ENCODE peak calls at places on chromosomes 6 and 20, in nine cellular contexts. One of them, this sample, is unnamed.

GRCh38 chr6:90044833-90045337 is 150.6 kb downstream of the GJA10 start:
- DNase-seq in mesenchymal stem cell: peak; percentile 53
- DNase-seq in heart left ventricle: no peak
- DNase-seq in ovary: no peak
- DNase-seq in Caco-2: no peak
- DNase-seq in right atrium auricular region: no peak
- DNase-seq in CD8-positive, alpha-beta T cell: no peak
- DNase-seq in transverse colon: no peak
- DNase-seq in AG04450: no peak
- DNase-seq in this sample: no peak

GRCh38 chr6:17863971-17864754 is 123.3 kb downstream of the KIF13A start:
- DNase-seq in mesenchymal stem cell: peak; percentile 77
- DNase-seq in heart left ventricle: peak; percentile 38
- DNase-seq in ovary: no peak
- DNase-seq in Caco-2: no peak
- DNase-seq in right atrium auricular region: no peak
- DNase-seq in CD8-positive, alpha-beta T cell: no peak
- DNase-seq in transverse colon: peak; percentile 42
- DNase-seq in AG04450: no peak
- DNase-seq in this sample: no peak

GRCh38 chr6:132236281-132236680 is 165.0 kb downstream of the MOXD1 start:
- DNase-seq in mesenchymal stem cell: no peak
- DNase-seq in heart left ventricle: no peak
- DNase-seq in ovary: no peak
- DNase-seq in Caco-2: no peak
- DNase-seq in right atrium auricular region: no peak
- DNase-seq in CD8-positive, alpha-beta T cell: no peak
- DNase-seq in transverse colon: no peak
- DNase-seq in AG04450: no peak
- DNase-seq in this sample: no peak

GRCh38 chr6:112311950-112312547 is 35.1 kb upstream of the RFPL4B start:
- DNase-seq in mesenchymal stem cell: peak; percentile 33
- DNase-seq in heart left ventricle: no peak
- DNase-seq in ovary: peak; percentile 31
- DNase-seq in Caco-2: peak; percentile 16
- DNase-seq in right atrium auricular region: no peak
- DNase-seq in CD8-positive, alpha-beta T cell: no peak
- DNase-seq in transverse colon: no peak
- DNase-seq in AG04450: no peak
- DNase-seq in this sample: no peak

GRCh38 chr6:169162249-169162967 is 91.2 kb downstream of the THBS2 start:
- DNase-seq in mesenchymal stem cell: no peak
- DNase-seq in heart left ventricle: no peak
- DNase-seq in ovary: no peak
- DNase-seq in Caco-2: no peak
- DNase-seq in right atrium auricular region: no peak
- DNase-seq in CD8-positive, alpha-beta T cell: no peak
- DNase-seq in transverse colon: no peak
- DNase-seq in AG04450: no peak
- DNase-seq in this sample: no peak

GRCh38 chr6:131183427-131184095 is 48.3 kb downstream of the AKAP7 start:
- DNase-seq in mesenchymal stem cell: no peak
- DNase-seq in heart left ventricle: no peak
- DNase-seq in ovary: no peak
- DNase-seq in Caco-2: no peak
- DNase-seq in right atrium auricular region: no peak
- DNase-seq in CD8-positive, alpha-beta T cell: no peak
- DNase-seq in transverse colon: no peak
- DNase-seq in AG04450: no peak
- DNase-seq in this sample: peak; percentile 23

GRCh38 chr20:47605673-47606413 is 104.2 kb downstream of the NCOA3 start:
- DNase-seq in mesenchymal stem cell: no peak
- DNase-seq in heart left ventricle: no peak
- DNase-seq in ovary: no peak
- DNase-seq in Caco-2: no peak
- DNase-seq in right atrium auricular region: no peak
- DNase-seq in CD8-positive, alpha-beta T cell: no peak
- DNase-seq in transverse colon: no peak
- DNase-seq in AG04450: no peak
- DNase-seq in this sample: no peak

GRCh38 chr6:43499028-43499815 is 10.9 kb downstream of the LRRC73 start:
- DNase-seq in mesenchymal stem cell: no peak
- DNase-seq in heart left ventricle: peak; percentile 60
- DNase-seq in ovary: no peak
- DNase-seq in Caco-2: no peak
- DNase-seq in right atrium auricular region: no peak
- DNase-seq in CD8-positive, alpha-beta T cell: no peak
- DNase-seq in transverse colon: no peak
- DNase-seq in AG04450: no peak
- DNase-seq in this sample: no peak

GRCh38 chr6:22364314-22364713 is 67.5 kb upstream of the PRL start:
- DNase-seq in mesenchymal stem cell: no peak
- DNase-seq in heart left ventricle: no peak
- DNase-seq in ovary: no peak
- DNase-seq in Caco-2: no peak
- DNase-seq in right atrium auricular region: no peak
- DNase-seq in CD8-positive, alpha-beta T cell: no peak
- DNase-seq in transverse colon: no peak
- DNase-seq in AG04450: no peak
- DNase-seq in this sample: no peak

GRCh38 chr20:10565922-10566897 is 107.6 kb downstream of the JAG1 start:
- DNase-seq in mesenchymal stem cell: no peak
- DNase-seq in heart left ventricle: no peak
- DNase-seq in ovary: no peak
- DNase-seq in Caco-2: peak; percentile 63
- DNase-seq in right atrium auricular region: no peak
- DNase-seq in CD8-positive, alpha-beta T cell: no peak
- DNase-seq in transverse colon: peak; percentile 18
- DNase-seq in AG04450: no peak
- DNase-seq in this sample: no peak

GRCh38 chr6:122984393-122984792 is 11.6 kb upstream of the CLVS2 start:
- DNase-seq in mesenchymal stem cell: no peak
- DNase-seq in heart left ventricle: no peak
- DNase-seq in ovary: no peak
- DNase-seq in Caco-2: no peak
- DNase-seq in right atrium auricular region: no peak
- DNase-seq in CD8-positive, alpha-beta T cell: no peak
- DNase-seq in transverse colon: no peak
- DNase-seq in AG04450: no peak
- DNase-seq in this sample: no peak

GRCh38 chr6:15626160-15626559 is 36.7 kb downstream of the DTNBP1 start:
- DNase-seq in mesenchymal stem cell: no peak
- DNase-seq in heart left ventricle: no peak
- DNase-seq in ovary: no peak
- DNase-seq in Caco-2: no peak
- DNase-seq in right atrium auricular region: no peak
- DNase-seq in CD8-positive, alpha-beta T cell: no peak
- DNase-seq in transverse colon: no peak
- DNase-seq in AG04450: no peak
- DNase-seq in this sample: no peak

GRCh38 chr20:18778993-18779392 is 34.6 kb upstream of the SCP2D1 start:
- DNase-seq in mesenchymal stem cell: no peak
- DNase-seq in heart left ventricle: no peak
- DNase-seq in ovary: no peak
- DNase-seq in Caco-2: no peak
- DNase-seq in right atrium auricular region: no peak
- DNase-seq in CD8-positive, alpha-beta T cell: no peak
- DNase-seq in transverse colon: no peak
- DNase-seq in AG04450: no peak
- DNase-seq in this sample: no peak

GRCh38 chr6:16205377-16206144 is 32.8 kb upstream of the GMPR start:
- DNase-seq in mesenchymal stem cell: peak; percentile 99
- DNase-seq in heart left ventricle: peak; percentile 43
- DNase-seq in ovary: no peak
- DNase-seq in Caco-2: peak; percentile 24
- DNase-seq in right atrium auricular region: no peak
- DNase-seq in CD8-positive, alpha-beta T cell: no peak
- DNase-seq in transverse colon: no peak
- DNase-seq in AG04450: peak; percentile 71
- DNase-seq in this sample: no peak

GRCh38 chr20:49276895-49277785 is 717 bp downstream of the ZNFX1 start:
- DNase-seq in mesenchymal stem cell: peak; percentile 45
- DNase-seq in heart left ventricle: peak; percentile 39
- DNase-seq in ovary: peak; percentile 51
- DNase-seq in Caco-2: peak; percentile 46
- DNase-seq in right atrium auricular region: peak; percentile 62
- DNase-seq in CD8-positive, alpha-beta T cell: peak; percentile 37
- DNase-seq in transverse colon: peak; percentile 49
- DNase-seq in AG04450: no peak
- DNase-seq in this sample: no peak

GRCh38 chr6:170111816-170112582 is 178.9 kb downstream of the DLL1 start:
- DNase-seq in mesenchymal stem cell: no peak
- DNase-seq in heart left ventricle: peak; percentile 3
- DNase-seq in ovary: peak; percentile 5
- DNase-seq in Caco-2: no peak
- DNase-seq in right atrium auricular region: no peak
- DNase-seq in CD8-positive, alpha-beta T cell: no peak
- DNase-seq in transverse colon: no peak
- DNase-seq in AG04450: no peak
- DNase-seq in this sample: no peak

DNA sequence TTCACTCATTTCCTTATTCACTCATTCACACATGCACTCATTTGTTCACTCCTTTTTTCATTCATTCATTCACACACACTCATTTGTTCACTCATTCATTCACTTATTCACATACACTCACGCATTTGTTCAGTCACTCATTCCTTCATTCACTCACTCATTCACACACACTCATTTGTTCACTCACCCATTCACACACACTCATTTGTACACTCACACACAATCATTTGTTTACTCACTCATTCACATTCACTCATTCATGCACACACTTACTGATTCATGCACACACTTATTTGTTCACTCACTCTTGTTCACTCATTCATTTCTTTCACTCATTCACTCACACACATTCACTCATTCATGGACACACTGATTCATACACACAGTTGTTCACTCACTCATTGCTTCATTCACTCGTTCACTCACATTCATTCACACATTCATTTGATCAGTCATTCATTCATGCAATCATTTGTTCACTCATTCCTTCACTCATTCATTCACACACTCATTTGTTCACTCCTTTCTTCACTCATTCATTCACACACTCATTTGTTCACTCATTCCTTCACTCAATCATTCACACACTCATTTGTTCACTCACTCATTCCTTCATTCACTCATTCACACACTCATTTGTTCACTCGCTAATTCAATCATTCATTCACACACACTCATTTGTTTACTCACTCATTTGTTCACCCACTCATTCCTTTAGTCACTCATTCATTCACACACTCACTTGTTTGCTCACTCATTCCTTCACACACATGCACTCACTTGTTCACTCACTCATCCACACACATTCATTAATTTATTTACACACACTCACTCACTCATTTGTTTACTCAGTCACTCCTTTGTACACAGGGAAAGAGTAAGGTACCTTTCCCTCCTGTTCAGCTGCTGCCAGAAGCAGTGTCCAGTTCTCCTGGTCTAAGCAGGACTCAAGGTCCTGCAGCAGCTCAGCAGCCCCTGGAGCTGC is 50.7 kb upstream of the BHLHE23 start:
- DNase-seq in mesenchymal stem cell: peak; percentile 13
- DNase-seq in heart left ventricle: no peak
- DNase-seq in ovary: no peak
- DNase-seq in Caco-2: no peak
- DNase-seq in right atrium auricular region: no peak
- DNase-seq in CD8-positive, alpha-beta T cell: no peak
- DNase-seq in transverse colon: no peak
- DNase-seq in AG04450: no peak
- DNase-seq in this sample: no peak
- H3K27me3 ChIP-seq in mesenchymal stem cell: peaks cover 58% of the 10 kb centered on the region
- H3K27me3 ChIP-seq in heart left ventricle: peaks cover 63% of the 10 kb centered on the region
- H3K27me3 ChIP-seq in ovary: no peaks in the 10 kb centered on the region
- H3K27me3 ChIP-seq in Caco-2: no peaks in the 10 kb centered on the region
- H3K27me3 ChIP-seq in right atrium auricular region: no peaks in the 10 kb centered on the region
- H3K27me3 ChIP-seq in CD8-positive, alpha-beta T cell: peaks cover 3% of the 10 kb centered on the region
- H3K27me3 ChIP-seq in transverse colon: peaks cover 41% of the 10 kb centered on the region
- H3K27me3 ChIP-seq in AG04450: peaks cover 19% of the 10 kb centered on the region
- H3K27me3 ChIP-seq in this sample: peaks cover 32% of the 10 kb centered on the region

DNA sequence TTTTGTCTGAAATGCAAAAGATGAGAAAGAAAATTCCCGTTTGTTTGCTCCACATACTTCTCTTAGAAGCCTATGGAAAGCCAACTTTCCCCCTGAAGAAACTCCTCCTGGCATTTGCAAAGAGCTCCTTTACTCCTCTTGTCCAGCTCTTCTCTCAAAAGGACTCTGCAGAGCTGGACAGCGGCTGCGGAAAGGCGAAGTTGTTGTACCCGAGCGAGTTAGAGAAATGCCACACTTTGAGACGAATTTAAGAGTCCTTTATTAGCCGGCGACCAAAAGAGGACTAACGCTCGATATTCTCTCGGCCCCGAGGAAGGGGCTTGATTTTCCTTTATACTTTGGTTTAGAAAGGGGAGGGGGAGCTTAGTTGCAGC is 157.8 kb downstream of the TRIM27 start:
- DNase-seq in mesenchymal stem cell: no peak
- DNase-seq in heart left ventricle: no peak
- DNase-seq in ovary: no peak
- DNase-seq in Caco-2: no peak
- DNase-seq in right atrium auricular region: no peak
- DNase-seq in CD8-positive, alpha-beta T cell: no peak
- DNase-seq in transverse colon: no peak
- DNase-seq in AG04450: no peak
- DNase-seq in this sample: no peak
- H3K27me3 ChIP-seq in mesenchymal stem cell: peaks cover 67% of the 10 kb centered on the region
- H3K27me3 ChIP-seq in heart left ventricle: peaks cover 92% of the 10 kb centered on the region
- H3K27me3 ChIP-seq in ovary: no peaks in the 10 kb centered on the region
- H3K27me3 ChIP-seq in Caco-2: no peaks in the 10 kb centered on the region
- H3K27me3 ChIP-seq in right atrium auricular region: peaks cover 9% of the 10 kb centered on the region
- H3K27me3 ChIP-seq in CD8-positive, alpha-beta T cell: peaks cover 28% of the 10 kb centered on the region
- H3K27me3 ChIP-seq in transverse colon: peaks cover 90% of the 10 kb centered on the region
- H3K27me3 ChIP-seq in AG04450: peaks cover 34% of the 10 kb centered on the region
- H3K27me3 ChIP-seq in this sample: peaks cover 81% of the 10 kb centered on the region

GRCh38 chr6:37544530-37544929 is 44.8 kb upstream of the CCDC167 start:
- DNase-seq in mesenchymal stem cell: no peak
- DNase-seq in heart left ventricle: no peak
- DNase-seq in ovary: no peak
- DNase-seq in Caco-2: no peak
- DNase-seq in right atrium auricular region: no peak
- DNase-seq in CD8-positive, alpha-beta T cell: no peak
- DNase-seq in transverse colon: no peak
- DNase-seq in AG04450: no peak
- DNase-seq in this sample: no peak
- H3K27me3 ChIP-seq in mesenchymal stem cell: peaks cover 43% of the 10 kb centered on the region
- H3K27me3 ChIP-seq in heart left ventricle: no peaks in the 10 kb centered on the region
- H3K27me3 ChIP-seq in ovary: no peaks in the 10 kb centered on the region
- H3K27me3 ChIP-seq in Caco-2: no peaks in the 10 kb centered on the region
- H3K27me3 ChIP-seq in right atrium auricular region: no peaks in the 10 kb centered on the region
- H3K27me3 ChIP-seq in CD8-positive, alpha-beta T cell: no peaks in the 10 kb centered on the region
- H3K27me3 ChIP-seq in transverse colon: peaks cover 4% of the 10 kb centered on the region
- H3K27me3 ChIP-seq in AG04450: peaks cover 5% of the 10 kb centered on the region
- H3K27me3 ChIP-seq in this sample: no peaks in the 10 kb centered on the region

DNA sequence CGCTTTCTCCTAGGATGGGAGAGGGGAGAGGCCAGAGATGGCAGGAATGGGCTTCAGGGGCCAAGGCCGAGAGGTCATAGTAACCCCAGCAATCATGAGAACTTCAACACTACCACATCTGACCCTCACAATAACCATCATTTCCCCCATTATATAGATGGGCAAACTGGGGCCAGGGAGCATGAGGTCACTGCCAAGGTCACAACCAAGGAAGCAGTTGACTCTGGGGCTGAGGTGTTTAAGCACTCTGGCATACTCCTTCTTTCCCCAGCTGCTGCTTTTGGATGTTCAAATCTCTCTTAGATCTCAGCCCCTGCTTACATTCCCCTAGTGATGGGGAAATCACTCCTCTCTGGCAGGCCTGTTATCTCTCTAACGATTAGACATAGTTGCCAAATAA is 39.6 kb downstream of the CDH22 start:
- DNase-seq in mesenchymal stem cell: no peak
- DNase-seq in heart left ventricle: no peak
- DNase-seq in ovary: no peak
- DNase-seq in Caco-2: no peak
- DNase-seq in right atrium auricular region: no peak
- DNase-seq in CD8-positive, alpha-beta T cell: no peak
- DNase-seq in transverse colon: no peak
- DNase-seq in AG04450: no peak
- DNase-seq in this sample: no peak
- H3K27me3 ChIP-seq in mesenchymal stem cell: peaks cover 88% of the 10 kb centered on the region
- H3K27me3 ChIP-seq in heart left ventricle: peaks cover 71% of the 10 kb centered on the region
- H3K27me3 ChIP-seq in ovary: no peaks in the 10 kb centered on the region
- H3K27me3 ChIP-seq in Caco-2: peaks cover 1% of the 10 kb centered on the region
- H3K27me3 ChIP-seq in right atrium auricular region: no peaks in the 10 kb centered on the region
- H3K27me3 ChIP-seq in CD8-positive, alpha-beta T cell: peaks cover 2% of the 10 kb centered on the region
- H3K27me3 ChIP-seq in transverse colon: peaks cover 72% of the 10 kb centered on the region
- H3K27me3 ChIP-seq in AG04450: no peaks in the 10 kb centered on the region
- H3K27me3 ChIP-seq in this sample: no peaks in the 10 kb centered on the region

This sample was measured in NT2/D1.